ENCODE peak calls at places on chromosomes 13 and 19, in six cellular contexts. One of them, this sample, is unnamed.

GRCh38 chr13:25276748-25277147 is 10.5 kb downstream of the MTMR6 start:
- DNase-seq in type B pancreatic cell: no peak
- DNase-seq in left lung: no peak
- DNase-seq in NB4: no peak
- DNase-seq in cardiac muscle cell: no peak
- DNase-seq in upper lobe of right lung: no peak
- DNase-seq in this sample: no peak

GRCh38 chr13:42484396-42484795 is 89.6 kb upstream of the TNFSF11 start:
- DNase-seq in type B pancreatic cell: no peak
- DNase-seq in left lung: no peak
- DNase-seq in NB4: no peak
- DNase-seq in cardiac muscle cell: peak; percentile 49
- DNase-seq in upper lobe of right lung: no peak
- DNase-seq in this sample: no peak

GRCh38 chr13:100675660-100676129 is 1.1 kb upstream of the TMTC4 start:
- DNase-seq in type B pancreatic cell: no peak
- DNase-seq in left lung: no peak
- DNase-seq in NB4: no peak
- DNase-seq in cardiac muscle cell: no peak
- DNase-seq in upper lobe of right lung: no peak
- DNase-seq in this sample: peak; percentile 28

GRCh38 chr13:109989155-109989554 is 202.8 kb upstream of the IRS2 start:
- DNase-seq in type B pancreatic cell: no peak
- DNase-seq in left lung: no peak
- DNase-seq in NB4: no peak
- DNase-seq in cardiac muscle cell: peak; percentile 30
- DNase-seq in upper lobe of right lung: no peak
- DNase-seq in this sample: no peak

GRCh38 chr19:3545669-3546034 is 6.7 kb downstream of the TEKTIP1 start:
- DNase-seq in type B pancreatic cell: no peak
- DNase-seq in left lung: no peak
- DNase-seq in NB4: no peak
- DNase-seq in cardiac muscle cell: no peak
- DNase-seq in upper lobe of right lung: no peak
- DNase-seq in this sample: no peak

GRCh38 chr19:42406111-42406510 is 16.0 kb upstream of the CNFN start:
- DNase-seq in type B pancreatic cell: no peak
- DNase-seq in left lung: no peak
- DNase-seq in NB4: no peak
- DNase-seq in cardiac muscle cell: no peak
- DNase-seq in upper lobe of right lung: no peak
- DNase-seq in this sample: no peak

GRCh38 chr19:39596911-39597310 is 5.4 kb upstream of the LGALS13 start:
- DNase-seq in type B pancreatic cell: no peak
- DNase-seq in left lung: no peak
- DNase-seq in NB4: no peak
- DNase-seq in cardiac muscle cell: no peak
- DNase-seq in upper lobe of right lung: no peak
- DNase-seq in this sample: no peak

GRCh38 chr13:106963151-106963550 is 395.2 kb upstream of the ARGLU1 start:
- DNase-seq in type B pancreatic cell: no peak
- DNase-seq in left lung: no peak
- DNase-seq in NB4: no peak
- DNase-seq in cardiac muscle cell: no peak
- DNase-seq in upper lobe of right lung: no peak
- DNase-seq in this sample: no peak

GRCh38 chr13:114076329-114076761 is 56.1 kb downstream of the RASA3 start:
- DNase-seq in type B pancreatic cell: no peak
- DNase-seq in left lung: peak; percentile 24
- DNase-seq in NB4: no peak
- DNase-seq in cardiac muscle cell: no peak
- DNase-seq in upper lobe of right lung: peak; percentile 50
- DNase-seq in this sample: no peak

GRCh38 chr13:25227690-25228089 is 55.6 kb upstream of the AMER2 start:
- DNase-seq in type B pancreatic cell: no peak
- DNase-seq in left lung: no peak
- DNase-seq in NB4: no peak
- DNase-seq in cardiac muscle cell: no peak
- DNase-seq in upper lobe of right lung: no peak
- DNase-seq in this sample: no peak

GRCh38 chr13:44436589-44437337 is 63.1 kb downstream of the SERP2 start:
- DNase-seq in type B pancreatic cell: peak; percentile 94
- DNase-seq in left lung: peak; percentile 94
- DNase-seq in NB4: peak; percentile 84
- DNase-seq in cardiac muscle cell: peak; percentile 96
- DNase-seq in upper lobe of right lung: peak; percentile 96
- DNase-seq in this sample: peak; percentile 47

GRCh38 chr13:44439615-44440014 is 66.0 kb downstream of the SERP2 start:
- DNase-seq in type B pancreatic cell: no peak
- DNase-seq in left lung: no peak
- DNase-seq in NB4: peak; percentile 37
- DNase-seq in cardiac muscle cell: no peak
- DNase-seq in upper lobe of right lung: no peak
- DNase-seq in this sample: no peak

GRCh38 chr13:44437356-44438233 is 64.0 kb downstream of the SERP2 start:
- DNase-seq in type B pancreatic cell: no peak
- DNase-seq in left lung: no peak
- DNase-seq in NB4: peak; percentile 59
- DNase-seq in cardiac muscle cell: peak; percentile 57
- DNase-seq in upper lobe of right lung: no peak
- DNase-seq in this sample: no peak

GRCh38 chr13:44440046-44440608 is 66.5 kb downstream of the SERP2 start:
- DNase-seq in type B pancreatic cell: no peak
- DNase-seq in left lung: no peak
- DNase-seq in NB4: no peak
- DNase-seq in cardiac muscle cell: no peak
- DNase-seq in upper lobe of right lung: no peak
- DNase-seq in this sample: no peak

DNA sequence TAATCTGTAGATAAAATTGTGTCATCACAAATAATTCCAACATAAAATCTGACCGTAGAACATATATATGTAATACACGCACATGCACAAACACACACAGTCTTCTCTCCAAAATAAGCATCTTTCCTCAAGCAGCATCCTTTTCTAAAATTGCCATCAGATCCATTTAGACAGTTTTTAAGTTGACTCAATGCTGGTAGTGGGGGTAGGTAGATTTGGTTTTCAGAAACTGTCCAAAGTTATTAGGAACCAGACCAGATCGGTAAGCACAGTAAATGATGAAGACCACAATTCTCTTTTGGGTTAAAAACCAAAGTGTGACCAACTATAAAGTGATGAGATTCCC is 64.6 kb downstream of the SERP2 start:
- DNase-seq in type B pancreatic cell: no peak
- DNase-seq in left lung: no peak
- DNase-seq in NB4: no peak
- DNase-seq in cardiac muscle cell: no peak
- DNase-seq in upper lobe of right lung: no peak
- DNase-seq in this sample: no peak
- TF ChIP-seq CTCF in type B pancreatic cell: peak; percentile 11
- TF ChIP-seq CTCF in left lung: no peak
- TF ChIP-seq CTCF in NB4: no peak
- TF ChIP-seq CTCF in cardiac muscle cell: no peak
- TF ChIP-seq CTCF in upper lobe of right lung: no peak
- TF ChIP-seq CTCF in this sample: peak; percentile 25

GRCh38 chr19:50858896-50859295 is 4.2 kb downstream of the KLK3 start:
- DNase-seq in type B pancreatic cell: no peak
- DNase-seq in left lung: no peak
- DNase-seq in NB4: no peak
- DNase-seq in cardiac muscle cell: no peak
- DNase-seq in upper lobe of right lung: no peak
- DNase-seq in this sample: no peak
- TF ChIP-seq CTCF in type B pancreatic cell: no peak
- TF ChIP-seq CTCF in left lung: no peak
- TF ChIP-seq CTCF in NB4: no peak
- TF ChIP-seq CTCF in cardiac muscle cell: no peak
- TF ChIP-seq CTCF in upper lobe of right lung: no peak
- TF ChIP-seq CTCF in this sample: no peak

DNA sequence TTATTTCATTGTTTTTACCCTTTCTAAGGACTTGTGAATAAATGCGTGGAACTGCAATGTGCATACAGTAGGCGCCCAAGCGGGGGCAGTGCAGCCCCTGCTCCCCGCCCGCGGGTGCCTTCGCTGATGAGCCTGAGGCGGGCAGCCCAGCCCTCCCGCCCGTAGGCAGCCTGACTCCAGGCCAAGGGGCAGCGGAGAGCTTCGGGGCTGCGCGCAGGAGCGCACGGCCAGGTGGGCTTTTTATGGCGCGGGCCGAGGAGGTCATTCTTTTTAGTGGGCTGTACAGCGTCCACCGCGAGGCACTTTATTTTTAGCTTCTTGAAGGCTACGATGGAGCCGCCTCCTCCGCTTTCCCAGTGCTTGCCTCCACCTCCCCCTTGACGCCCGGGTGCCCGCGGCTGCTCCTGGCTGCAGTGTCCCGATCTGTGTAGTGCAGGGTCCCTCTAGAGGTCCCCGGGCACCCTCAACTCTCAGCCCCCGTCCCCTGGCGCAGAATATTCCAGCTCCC is 60.5 kb downstream of the CCNE1 start:
- DNase-seq in type B pancreatic cell: no peak
- DNase-seq in left lung: no peak
- DNase-seq in NB4: no peak
- DNase-seq in cardiac muscle cell: peak; percentile 47
- DNase-seq in upper lobe of right lung: peak; percentile 62
- DNase-seq in this sample: no peak
- TF ChIP-seq CTCF in type B pancreatic cell: peak; percentile 47
- TF ChIP-seq CTCF in left lung: peak; percentile 21
- TF ChIP-seq CTCF in NB4: no peak
- TF ChIP-seq CTCF in cardiac muscle cell: peak; percentile 27
- TF ChIP-seq CTCF in upper lobe of right lung: no peak
- TF ChIP-seq CTCF in this sample: no peak

DNA sequence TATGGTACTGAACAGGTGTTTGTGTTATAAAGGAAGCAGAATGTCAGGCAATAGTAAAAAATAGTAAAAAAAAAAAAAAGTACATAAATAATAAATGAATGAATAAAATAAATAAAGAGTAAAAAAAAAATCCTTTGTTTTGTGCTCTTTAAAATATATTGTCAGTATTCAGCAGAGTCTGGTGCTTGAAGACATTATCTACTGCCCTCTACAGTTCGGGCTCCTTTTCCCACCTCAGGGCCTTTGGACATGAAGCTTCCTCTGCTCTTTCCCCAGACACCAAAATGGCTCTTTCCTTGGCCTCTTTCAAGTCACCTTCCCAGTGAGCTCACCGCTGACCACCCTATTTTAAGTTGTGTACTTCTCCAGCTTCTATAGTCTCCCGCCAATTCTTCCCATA is 137.5 kb downstream of the TNFRSF19 start:
- DNase-seq in type B pancreatic cell: no peak
- DNase-seq in left lung: no peak
- DNase-seq in NB4: peak; percentile 37
- DNase-seq in cardiac muscle cell: peak; percentile 54
- DNase-seq in upper lobe of right lung: no peak
- DNase-seq in this sample: no peak
- TF ChIP-seq CTCF in type B pancreatic cell: peak; percentile 45
- TF ChIP-seq CTCF in left lung: no peak
- TF ChIP-seq CTCF in NB4: peak; percentile 35
- TF ChIP-seq CTCF in cardiac muscle cell: peak; percentile 40
- TF ChIP-seq CTCF in upper lobe of right lung: peak; percentile 33
- TF ChIP-seq CTCF in this sample: no peak

GRCh38 chr19:53644061-53644816 is 12.4 kb downstream of the DPRX start:
- DNase-seq in type B pancreatic cell: no peak
- DNase-seq in left lung: no peak
- DNase-seq in NB4: no peak
- DNase-seq in cardiac muscle cell: no peak
- DNase-seq in upper lobe of right lung: no peak
- DNase-seq in this sample: no peak
- TF ChIP-seq CTCF in type B pancreatic cell: no peak
- TF ChIP-seq CTCF in left lung: no peak
- TF ChIP-seq CTCF in NB4: no peak
- TF ChIP-seq CTCF in cardiac muscle cell: no peak
- TF ChIP-seq CTCF in upper lobe of right lung: no peak
- TF ChIP-seq CTCF in this sample: no peak

GRCh38 chr19:49664171-49665070 is 1.2 kb downstream of the IRF3 start:
- DNase-seq in type B pancreatic cell: peak; percentile 88
- DNase-seq in left lung: peak; percentile 92
- DNase-seq in NB4: peak; percentile 78
- DNase-seq in cardiac muscle cell: peak; percentile 80
- DNase-seq in upper lobe of right lung: peak; percentile 96
- DNase-seq in this sample: peak; percentile 85
- TF ChIP-seq CTCF in type B pancreatic cell: peak; percentile 53
- TF ChIP-seq CTCF in left lung: peak; percentile 47
- TF ChIP-seq CTCF in NB4: no peak
- TF ChIP-seq CTCF in cardiac muscle cell: no peak
- TF ChIP-seq CTCF in upper lobe of right lung: peak; percentile 13
- TF ChIP-seq CTCF in this sample: no peak

GRCh38 chr19:10227215-10227971 is 3.7 kb downstream of the S1PR2 start:
- DNase-seq in type B pancreatic cell: no peak
- DNase-seq in left lung: no peak
- DNase-seq in NB4: no peak
- DNase-seq in cardiac muscle cell: peak; percentile 38
- DNase-seq in upper lobe of right lung: peak; percentile 63
- DNase-seq in this sample: no peak
- TF ChIP-seq CTCF in type B pancreatic cell: peak; percentile 17
- TF ChIP-seq CTCF in left lung: no peak
- TF ChIP-seq CTCF in NB4: peak; percentile 28
- TF ChIP-seq CTCF in cardiac muscle cell: no peak
- TF ChIP-seq CTCF in upper lobe of right lung: peak; percentile 9
- TF ChIP-seq CTCF in this sample: no peak

DNA sequence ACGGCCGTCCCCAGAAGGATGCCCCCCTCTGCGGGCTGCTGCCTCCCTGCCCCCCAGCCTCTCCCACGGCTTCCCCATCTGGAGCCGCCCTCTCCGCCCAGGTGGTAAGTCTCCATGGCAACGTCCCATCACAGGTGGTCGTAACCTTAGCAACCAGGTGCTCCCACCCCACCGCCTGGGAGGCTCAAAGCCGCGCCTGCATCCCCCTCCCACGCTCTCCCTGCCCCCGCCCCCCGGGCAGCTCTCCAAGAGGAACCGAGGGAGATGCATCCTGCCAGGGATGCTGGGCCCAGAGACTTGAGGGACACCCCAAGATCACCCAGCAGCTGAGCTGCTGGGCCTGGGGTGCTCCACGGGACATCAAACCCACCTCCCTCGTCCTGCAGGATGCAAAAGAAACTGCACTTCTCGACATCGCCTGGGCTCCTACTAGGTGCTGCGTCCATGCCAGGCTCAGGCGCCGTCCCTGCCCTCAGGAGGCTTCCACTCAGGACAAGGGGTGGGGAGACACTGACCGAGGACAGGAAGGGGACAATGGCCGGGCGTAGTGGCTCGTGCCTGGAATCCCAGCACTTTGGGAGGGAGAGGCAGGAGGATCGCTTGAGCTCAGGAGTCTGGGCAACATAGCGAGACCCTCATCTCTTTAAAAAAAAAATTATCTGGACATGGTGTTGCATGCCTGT is 5.0 kb upstream of the LINGO3 start:
- DNase-seq in type B pancreatic cell: peak; percentile 69
- DNase-seq in left lung: no peak
- DNase-seq in NB4: no peak
- DNase-seq in cardiac muscle cell: no peak
- DNase-seq in upper lobe of right lung: no peak
- DNase-seq in this sample: no peak
- TF ChIP-seq CTCF in type B pancreatic cell: no peak
- TF ChIP-seq CTCF in left lung: no peak
- TF ChIP-seq CTCF in NB4: no peak
- TF ChIP-seq CTCF in cardiac muscle cell: no peak
- TF ChIP-seq CTCF in upper lobe of right lung: no peak
- TF ChIP-seq CTCF in this sample: no peak